ENCODE peak calls at places on chromosomes 7 and 10, in seven cellular contexts. A is uterus, H is fibroblast of lung, B is foreskin fibroblast, L is transverse colon, O is nephron progenitor cell, M is neural crest cell. P is an unnamed sample.

GRCh38 chr7:20220824-20221547 is 3.8 kb upstream of the MACC1 start:
- DNase-seq in A (no peak), H (peak), B (peak), L (peak), O (no peak), M (no peak), P (no peak)

GRCh38 chr10:71236286-71236685 is 23.9 kb downstream of the UNC5B start:
- DNase-seq in A (peak), H (no peak), B (peak), L (no peak), O (peak), M (no peak), P (no peak)

GRCh38 chr7:116540743-116541142 is 15.9 kb downstream of the CAV1 start:
- DNase-seq in A (no peak), H (peak), B (no peak), L (no peak), O (no peak), M (no peak), P (no peak)

GRCh38 chr7:513521-514166 is 6.0 kb downstream of the PDGFA start:
- DNase-seq in A (no peak), H (peak), B (no peak), L (no peak), O (no peak), M (no peak), P (no peak)

GRCh38 chr10:37711617-37712488 is 145.6 kb downstream of the ZNF248 start:
- DNase-seq in A (no peak), H (no peak), B (no peak), L (no peak), O (no peak), M (no peak), P (no peak)

GRCh38 chr7:109752068-109752467 is 1182.4 kb downstream of the DNAJB9 start:
- DNase-seq in A (no peak), H (no peak), B (no peak), L (no peak), O (no peak), M (no peak), P (no peak)

GRCh38 chr10:43375401-43376020 is 4.1 kb downstream of the FXYD4 start:
- DNase-seq in A (no peak), H (no peak), B (no peak), L (no peak), O (no peak), M (no peak), P (no peak)

GRCh38 chr7:100516135-100516812 is 22.7 kb upstream of the AGFG2 start:
- DNase-seq in A (peak), H (peak), B (peak), L (peak), O (no peak), M (no peak), P (no peak)

GRCh38 chr7:28107960-28108359 is 72.6 kb downstream of the JAZF1 start:
- DNase-seq in A (no peak), H (peak), B (no peak), L (no peak), O (no peak), M (no peak), P (no peak)

GRCh38 chr7:112572669-112573301 is 92.0 kb downstream of the LSMEM1 start:
- DNase-seq in A (no peak), H (no peak), B (no peak), L (peak), O (no peak), M (no peak), P (no peak)

GRCh38 chr10:52484426-52485065 is 170.5 kb downstream of the DKK1 start:
- DNase-seq in A (no peak), H (no peak), B (peak), L (no peak), O (no peak), M (no peak), P (no peak)

GRCh38 chr7:6179620-6180343 is 92.6 kb downstream of the CYTH3 start:
- DNase-seq in A (no peak), H (no peak), B (no peak), L (no peak), O (no peak), M (no peak), P (no peak)

GRCh38 chr10:31773749-31774148 is 154.9 kb downstream of the ARHGAP12 start:
- DNase-seq in A (no peak), H (no peak), B (no peak), L (no peak), O (no peak), M (no peak), P (no peak)

GRCh38 chr10:99419688-99420087 is 10.7 kb downstream of the GOT1 start:
- DNase-seq in A (no peak), H (no peak), B (no peak), L (no peak), O (no peak), M (no peak), P (no peak)

GRCh38 chr10:3248526-3249255 is 76.1 kb upstream of the PITRM1 start:
- DNase-seq in A (peak), H (peak), B (peak), L (no peak), O (no peak), M (no peak), P (no peak)

GRCh38 chr7:46229409-46229808 is 308.3 kb upstream of the IGFBP3 start:
- DNase-seq in A (no peak), H (peak), B (peak), L (no peak), O (no peak), M (no peak), P (no peak)

GRCh38 chr7:3683886-3684539 is 383.0 kb downstream of the SDK1 start:
- DNase-seq in A (no peak), H (no peak), B (no peak), L (peak), O (no peak), M (no peak), P (no peak)

GRCh38 chr10:119333146-119333792 is 125.9 kb downstream of the GRK5 start:
- DNase-seq in A (no peak), H (peak), B (peak), L (no peak), O (no peak), M (no peak), P (no peak)

GRCh38 chr7:41889040-41889439 is 186.2 kb upstream of the INHBA start:
- DNase-seq in A (no peak), H (no peak), B (no peak), L (no peak), O (no peak), M (no peak), P (no peak)

GRCh38 chr10:96642973-96643372 is 56.2 kb upstream of the TM9SF3 start:
- DNase-seq in A (peak), H (peak), B (no peak), L (peak), O (peak), M (peak), P (peak)

GRCh38 chr7:134645935-134646334 is 718 bp upstream of the BPGM start:
- DNase-seq in A (no peak), H (peak), B (no peak), L (no peak), O (no peak), M (no peak), P (no peak)

GRCh38 chr10:36608866-36609265 is 516.5 kb upstream of the ANKRD30A start:
- DNase-seq in A (no peak), H (peak), B (no peak), L (no peak), O (no peak), M (no peak), P (no peak)

GRCh38 chr10:50417906-50418697 is 166.8 kb upstream of the ASAH2 start:
- DNase-seq in A (peak), H (peak), B (peak), L (peak), O (peak), M (peak), P (peak)
- TF ChIP-seq CTCF in A (no peak), H (no peak), B (peak), L (peak), O (no peak), M (no peak), P (no peak)

GRCh38 chr7:94295805-94296204 is 98.9 kb upstream of the COL1A2 start:
- DNase-seq in A (peak), H (peak), B (peak), L (no peak), O (no peak), M (no peak), P (no peak)
- TF ChIP-seq CTCF in A (peak), H (peak), B (peak), L (peak), O (no peak), M (peak), P (no peak)

DNA sequence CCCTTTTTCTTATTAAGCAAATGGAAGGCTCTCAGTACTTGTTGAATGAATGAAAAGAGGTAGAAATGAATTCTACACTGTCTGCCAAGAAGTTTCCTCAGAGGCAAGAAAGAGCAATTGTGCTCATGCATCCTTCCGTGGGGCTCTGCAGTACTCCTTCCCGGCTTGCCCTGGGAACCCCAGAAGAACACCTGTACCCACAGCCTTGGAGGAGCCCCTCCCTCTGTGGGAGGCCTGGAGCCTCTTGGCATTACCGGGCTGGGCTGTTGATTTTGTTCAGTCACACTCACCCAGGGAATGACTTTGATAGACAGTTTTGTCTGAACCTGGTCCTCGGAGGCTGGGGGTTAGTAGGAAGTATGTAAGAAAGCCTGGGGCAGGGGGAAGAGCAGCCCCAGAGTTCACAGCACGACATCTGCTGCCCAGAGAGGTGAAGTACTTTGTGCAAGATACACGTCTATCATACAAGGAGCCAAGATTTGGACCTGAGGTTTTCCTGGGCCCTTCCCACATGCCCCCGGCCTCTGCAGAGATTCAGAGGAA is 134.8 kb upstream of the GDF10 start:
- DNase-seq in A (no peak), H (no peak), B (no peak), L (no peak), O (no peak), M (no peak), P (no peak)
- TF ChIP-seq CTCF in A (no peak), H (no peak), B (no peak), L (no peak), O (no peak), M (no peak), P (no peak)

DNA sequence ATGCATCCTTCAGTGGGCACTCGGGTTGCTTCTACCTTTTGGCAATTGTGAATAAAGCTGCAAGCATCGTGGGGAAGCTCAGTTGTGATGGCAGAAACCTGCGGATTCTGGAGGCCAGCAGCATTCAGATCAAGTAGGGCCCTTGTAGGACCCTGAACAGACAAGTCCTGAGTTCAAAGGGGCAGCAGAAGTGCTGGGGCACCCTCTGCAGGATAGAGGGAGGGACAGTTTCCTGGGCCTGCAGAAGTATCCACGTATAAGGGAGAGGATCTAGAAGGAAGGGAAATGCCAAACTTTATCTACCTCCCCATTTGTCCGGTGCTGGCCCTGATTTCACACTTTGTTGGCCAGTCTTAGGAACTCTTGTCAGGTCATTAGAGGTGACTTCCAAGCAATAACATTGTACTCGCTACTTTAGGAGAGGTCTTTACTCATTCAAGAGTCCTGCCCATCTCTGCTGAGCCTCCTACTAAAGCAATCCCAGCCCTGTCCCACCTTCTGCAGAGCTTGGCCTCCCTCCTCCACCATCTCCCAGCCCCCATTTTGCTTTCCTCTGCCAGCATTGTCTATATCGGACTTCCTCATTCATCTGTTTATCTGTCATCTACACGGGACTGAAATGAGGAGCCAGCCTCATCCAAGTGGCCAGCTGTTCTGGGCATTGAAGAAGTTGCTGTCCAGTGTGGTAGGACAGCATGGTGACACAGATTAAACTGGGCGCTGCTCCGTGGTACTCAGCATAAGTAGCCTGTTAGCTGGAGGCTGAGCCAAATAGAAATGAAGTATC is 26.6 kb upstream of the R3HCC1L start:
- DNase-seq in A (no peak), H (no peak), B (no peak), L (no peak), O (no peak), M (no peak), P (no peak)
- TF ChIP-seq CTCF in A (no peak), H (no peak), B (no peak), L (no peak), O (no peak), M (no peak), P (no peak)

GRCh38 chr10:62851449-62851848 is 35.3 kb upstream of the EGR2 start:
- DNase-seq in A (no peak), H (no peak), B (no peak), L (peak), O (no peak), M (no peak), P (no peak)
- TF ChIP-seq CTCF in A (no peak), H (peak), B (peak), L (peak), O (no peak), M (peak), P (peak)

GRCh38 chr10:26448292-26448691 is 10.2 kb downstream of the APBB1IP start:
- DNase-seq in A (no peak), H (no peak), B (no peak), L (no peak), O (no peak), M (no peak), P (no peak)
- TF ChIP-seq CTCF in A (no peak), H (no peak), B (no peak), L (no peak), O (no peak), M (peak), P (no peak)

GRCh38 chr7:129499915-129500463 is 2.3 kb upstream of the SMKR1 start:
- DNase-seq in A (no peak), H (no peak), B (no peak), L (no peak), O (no peak), M (no peak), P (no peak)

GRCh38 chr7:129503725-129504124 is 1.4 kb downstream of the SMKR1 start:
- DNase-seq in A (no peak), H (no peak), B (no peak), L (no peak), O (no peak), M (no peak), P (no peak)

GRCh38 chr7:129502708-129503685 is 666 bp downstream of the SMKR1 start:
- DNase-seq in A (no peak), H (no peak), B (no peak), L (no peak), O (peak), M (peak), P (peak)

GRCh38 chr7:129498021-129498420 is 4.3 kb upstream of the SMKR1 start:
- DNase-seq in A (no peak), H (no peak), B (no peak), L (no peak), O (no peak), M (no peak), P (no peak)

GRCh38 chr7:129501760-129502707 is at the start of gene SMKR1:
- DNase-seq in A (peak), H (peak), B (peak), L (peak), O (peak), M (peak), P (peak)
- TF ChIP-seq CTCF in A (no peak), H (no peak), B (no peak), L (no peak), O (no peak), M (no peak), P (no peak)

GRCh38 chr7:36986429-36987362 is 262.4 kb upstream of the AOAH start:
- DNase-seq in A (peak), H (peak), B (peak), L (peak), O (peak), M (peak), P (peak)
- TF ChIP-seq CTCF in A (peak), H (peak), B (peak), L (peak), O (peak), M (peak), P (peak)

GRCh38 chr7:117993377-117994003 is 120.2 kb upstream of the CTTNBP2 start:
- DNase-seq in A (peak), H (peak), B (no peak), L (peak), O (peak), M (peak), P (peak)
- TF ChIP-seq CTCF in A (peak), H (peak), B (no peak), L (peak), O (peak), M (peak), P (peak)

GRCh38 chr7:143287935-143288826 is at the start of gene CASP2:
- DNase-seq in A (peak), H (peak), B (peak), L (peak), O (peak), M (peak), P (peak)
- TF ChIP-seq CTCF in A (peak), H (peak), B (peak), L (peak), O (peak), M (peak), P (no peak)

P was measured in endothelial cell.